ENCODE peak calls at places on chromosome 21, in seven cellular contexts. Q is spleen, M is lower leg skin, C is heart right ventricle, J is AG04450, G is fibroblast of mammary gland, N is left ventricle myocardium inferior. P is an unnamed sample.

GRCh38 chr21:37153935-37154350 is 80.9 kb downstream of the TTC3 start:
- DNase-seq in N (no peak), M (no peak), G (peak), J (no peak), Q (no peak), C (no peak), P (no peak)

GRCh38 chr21:36948686-36949085 is 17.8 kb downstream of the HLCS start:
- DNase-seq in M (no peak), Q (no peak), C (no peak), G (peak), N (no peak), J (no peak), P (no peak)

GRCh38 chr21:19810779-19811178 is 1187.4 kb upstream of the NCAM2 start:
- DNase-seq in M (no peak), C (no peak), J (no peak), Q (peak), N (no peak), G (peak), P (no peak)

GRCh38 chr21:14559144-14559543 is 13.0 kb upstream of the SAMSN1 start:
- DNase-seq in J (no peak), N (no peak), C (no peak), G (no peak), Q (no peak), M (no peak), P (no peak)

GRCh38 chr21:41767606-41768370 is 936 bp upstream of the RIPK4 start:
- DNase-seq in N (no peak), M (no peak), J (no peak), G (no peak), Q (no peak), C (no peak), P (no peak)

GRCh38 chr21:14864211-14865021 is 200.4 kb downstream of the NRIP1 start:
- DNase-seq in M (peak), J (peak), C (peak), Q (peak), G (peak), N (peak), P (no peak)

GRCh38 chr21:45097827-45098387 is 23.5 kb downstream of the ADARB1 start:
- DNase-seq in G (no peak), N (no peak), J (no peak), C (no peak), M (no peak), Q (no peak), P (no peak)

GRCh38 chr21:26962516-26963305 is 4.2 kb downstream of the ADAMTS5 start:
- DNase-seq in N (no peak), M (no peak), G (peak), J (no peak), Q (no peak), C (no peak), P (no peak)

GRCh38 chr21:41817877-41818855 is 51.3 kb upstream of the RIPK4 start:
- DNase-seq in G (no peak), Q (peak), M (peak), C (no peak), J (no peak), N (no peak), P (no peak)

GRCh38 chr21:45365186-45365607 is 39.8 kb upstream of the COL18A1 start:
- DNase-seq in M (no peak), J (no peak), Q (no peak), G (no peak), N (no peak), C (no peak), P (no peak)

GRCh38 chr21:38095220-38095619 is 161.6 kb upstream of the KCNJ15 start:
- DNase-seq in J (no peak), M (no peak), Q (no peak), G (no peak), N (no peak), C (no peak), P (no peak)

GRCh38 chr21:37396855-37397254 is 30.3 kb downstream of the DYRK1A start:
- DNase-seq in J (no peak), N (no peak), C (no peak), G (no peak), M (no peak), Q (peak), P (no peak)

GRCh38 chr21:42218836-42219605 is at the start of gene ABCG1:
- DNase-seq in N (peak), M (peak), G (no peak), Q (peak), J (no peak), C (peak), P (no peak)

GRCh38 chr21:36125513-36126121 is 9.3 kb upstream of the CBR3 start:
- DNase-seq in Q (no peak), C (no peak), M (peak), N (peak), J (no peak), G (peak), P (no peak)

GRCh38 chr21:18869105-18869504 is 465.5 kb upstream of the TMPRSS15 start:
- DNase-seq in J (no peak), Q (no peak), N (no peak), M (no peak), G (no peak), C (no peak), P (no peak)

GRCh38 chr21:45439901-45440461 is 35.0 kb downstream of the COL18A1 start:
- DNase-seq in C (peak), M (no peak), J (no peak), N (no peak), Q (peak), G (no peak), P (no peak)

GRCh38 chr21:18153063-18153462 is 91.6 kb upstream of the CHODL start:
- DNase-seq in J (no peak), G (no peak), C (no peak), Q (no peak), M (no peak), N (no peak), P (no peak)

GRCh38 chr21:17834639-17835354 is 15.6 kb upstream of the C21orf91 start:
- DNase-seq in C (no peak), N (no peak), Q (no peak), M (no peak), J (no peak), G (no peak), P (no peak)

GRCh38 chr21:45330851-45331261 is 43.2 kb upstream of the POFUT2 start:
- DNase-seq in N (peak), Q (peak), C (no peak), M (no peak), G (no peak), J (no peak), P (no peak)

GRCh38 chr21:43279578-43279894 is 110.7 kb downstream of the CRYAA start:
- DNase-seq in N (peak), Q (no peak), C (no peak), J (no peak), G (no peak), M (no peak), P (no peak)

DNA sequence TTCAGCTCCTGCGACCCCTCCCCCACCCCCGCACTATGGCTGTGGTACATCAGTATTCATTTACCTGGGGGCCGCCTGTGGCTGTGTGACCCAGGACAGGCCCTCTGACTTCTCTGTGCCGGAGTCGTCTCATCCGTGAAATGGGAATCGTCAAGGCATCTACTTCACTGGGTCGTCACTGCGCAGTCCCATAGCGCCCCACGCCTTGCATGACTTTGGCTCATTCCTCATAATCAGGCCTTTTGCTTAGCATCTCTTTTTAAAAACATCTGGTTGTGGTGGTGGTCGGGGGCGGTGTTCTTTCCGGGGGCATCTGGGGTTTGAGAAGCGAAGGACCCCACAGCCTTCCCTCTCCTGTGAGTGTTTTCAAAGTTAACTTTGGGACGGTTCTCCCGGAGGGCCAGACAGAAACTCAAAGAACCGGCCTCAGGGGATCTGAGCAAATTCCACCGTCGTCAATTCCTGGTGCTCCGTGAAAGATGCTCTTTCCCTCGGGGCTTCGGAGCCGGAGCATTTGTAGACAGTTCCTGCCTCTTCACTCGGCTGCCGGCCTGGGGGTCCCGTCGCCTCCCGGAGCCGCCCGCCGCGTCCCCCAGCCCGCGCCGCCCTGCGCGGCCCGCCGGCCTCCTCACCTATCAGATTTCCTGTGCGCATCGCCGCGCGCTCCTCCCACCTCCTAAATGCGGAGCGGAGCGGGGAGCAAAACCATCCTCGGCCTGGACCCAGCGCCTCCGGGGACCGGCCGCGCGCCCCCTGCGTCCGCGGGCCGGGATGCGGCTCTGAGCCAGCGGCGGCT is at the start of gene B3GALT5:
- DNase-seq in C (no peak), M (no peak), N (no peak), Q (no peak), J (no peak), G (peak), P (no peak)
- H3K4me3 ChIP-seq in C (peak), M (peak), N (peak), Q (no peak), J (peak), G (no peak), P (peak)

DNA sequence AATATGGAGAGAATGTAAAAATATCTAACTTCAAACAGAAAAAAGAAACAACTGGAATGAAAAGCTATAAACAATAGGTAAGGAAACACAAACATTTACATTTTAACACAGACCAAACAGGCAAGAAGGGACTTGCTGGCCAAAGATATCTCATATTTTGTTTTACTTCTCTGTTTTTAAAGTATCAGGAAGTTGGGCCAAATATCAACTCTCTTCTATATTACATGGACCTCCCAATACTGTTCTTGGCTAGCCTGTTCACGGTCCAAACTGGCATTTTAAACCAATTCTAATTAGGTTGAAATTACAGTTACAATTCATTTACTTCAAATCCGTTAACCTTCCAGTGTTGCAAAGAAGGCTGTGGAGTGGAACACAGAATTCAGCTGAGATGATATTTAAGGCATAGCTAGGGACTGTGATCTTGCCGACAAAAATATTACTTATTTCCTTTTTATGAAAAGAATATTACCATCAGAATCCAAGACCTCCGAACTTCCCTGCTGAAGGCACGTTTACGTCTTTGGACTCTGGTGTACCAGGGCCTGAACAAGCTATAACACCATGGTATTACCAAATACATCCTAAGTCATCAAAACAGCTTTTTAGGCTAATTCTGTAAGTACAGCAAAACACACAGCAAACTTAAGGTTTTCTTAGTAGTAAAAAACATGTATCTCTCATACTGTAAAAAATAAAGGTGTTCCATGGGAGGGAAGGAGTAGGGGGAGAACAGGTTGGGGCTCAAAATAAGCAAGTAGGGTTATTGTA is 165.4 kb downstream of the RUNX1 start:
- DNase-seq in M (no peak), Q (no peak), C (no peak), N (no peak), J (no peak), G (no peak), P (peak)
- H3K4me3 ChIP-seq in M (no peak), Q (peak), C (peak), N (peak), J (peak), G (peak), P (peak)

GRCh38 chr21:31502537-31503143 is 156.9 kb upstream of the SOD1 start:
- DNase-seq in G (no peak), M (no peak), N (no peak), C (no peak), J (no peak), Q (no peak), P (no peak)
- H3K4me3 ChIP-seq in G (no peak), M (no peak), N (no peak), C (no peak), J (no peak), Q (no peak), P (no peak)

GRCh38 chr21:31158789-31159581 is 120.7 kb upstream of the KRTAP19-8 start:
- DNase-seq in C (no peak), M (no peak), G (no peak), N (no peak), J (no peak), Q (no peak), P (no peak)
- H3K4me3 ChIP-seq in C (no peak), M (no peak), G (no peak), N (no peak), J (no peak), Q (no peak), P (no peak)